ENCODE peak calls at places on chromosomes 2 and 18, in six cellular contexts. J, D, U, F, B and V are unnamed samples.

GRCh38 chr2:96520231-96520630 is 15.1 kb upstream of the NEURL3 start:
- DNase-seq in F (no peak), B (no peak), J (no peak), U (no peak), D (no peak), V (no peak)

GRCh38 chr18:75198046-75198445 is 10.9 kb downstream of the PTGR3 start:
- DNase-seq in D (no peak), U (no peak), B (no peak), J (peak), F (no peak), V (no peak)

GRCh38 chr2:119111115-119111975 is 47.2 kb downstream of the C1QL2 start:
- DNase-seq in B (no peak), D (no peak), J (no peak), F (no peak), U (no peak), V (no peak)

GRCh38 chr2:212940816-212941215 is 210.6 kb downstream of the IKZF2 start:
- DNase-seq in B (no peak), U (peak), F (no peak), J (peak), D (peak), V (no peak)

GRCh38 chr2:181457121-181457740 is at the start of gene ITGA4:
- DNase-seq in U (peak), B (peak), D (peak), J (peak), F (peak), V (peak)

GRCh38 chr18:32730068-32730467 is 42.8 kb downstream of the KLHL14 start:
- DNase-seq in D (no peak), U (no peak), J (no peak), B (no peak), F (no peak), V (no peak)

GRCh38 chr2:205198130-205198505 is 484.2 kb upstream of the NRP2 start:
- DNase-seq in J (peak), U (no peak), D (no peak), F (no peak), B (no peak), V (peak)

GRCh38 chr18:34695300-34695699 is 14.8 kb upstream of the DTNA start:
- DNase-seq in U (no peak), F (no peak), D (no peak), B (no peak), J (no peak), V (no peak)

GRCh38 chr2:46849741-46850474 is 65.7 kb downstream of the MCFD2 start:
- DNase-seq in F (no peak), B (no peak), D (no peak), J (no peak), U (no peak), V (no peak)

GRCh38 chr2:15944325-15945017 is 4.1 kb downstream of the MYCN start:
- DNase-seq in D (no peak), B (no peak), J (no peak), U (no peak), F (no peak), V (no peak)

GRCh38 chr2:209411718-209412117 is 12.1 kb upstream of the MAP2 start:
- DNase-seq in B (no peak), U (no peak), D (no peak), J (no peak), F (no peak), V (no peak)

DNA sequence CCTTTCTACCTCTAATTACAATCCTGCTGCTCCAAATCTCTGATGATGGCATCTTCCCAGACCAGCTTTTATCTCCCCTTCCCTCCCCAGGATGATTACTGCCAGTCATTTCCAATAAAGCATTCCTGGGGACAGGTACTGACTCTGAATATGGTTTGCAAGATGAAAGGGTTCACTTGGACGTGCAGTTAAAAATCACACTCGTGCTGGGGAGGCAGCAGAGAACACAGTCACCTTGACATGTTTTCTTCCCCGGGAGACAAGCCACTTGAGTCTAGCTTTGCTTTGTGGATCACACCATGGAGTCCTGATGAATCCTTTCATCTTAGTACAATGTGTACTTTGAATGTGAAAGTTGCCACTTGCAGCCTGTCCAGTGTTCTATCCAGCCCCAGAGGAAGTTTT is 175.0 kb downstream of the ALPK2 start:
- DNase-seq in D (no peak), F (no peak), U (no peak), J (no peak), B (no peak), V (no peak)
- TF ChIP-seq CTCF in D (no peak), F (no peak), U (no peak), J (no peak), B (no peak), V (no peak)

GRCh38 chr2:9114457-9114856 is 92.2 kb upstream of the ASAP2 start:
- DNase-seq in J (no peak), B (no peak), D (no peak), F (no peak), U (no peak), V (no peak)
- TF ChIP-seq CTCF in J (no peak), B (no peak), D (no peak), F (peak), U (no peak), V (no peak)

GRCh38 chr2:23685706-23686105 is 241.2 kb downstream of the ATAD2B start:
- DNase-seq in F (no peak), U (no peak), D (no peak), J (no peak), B (no peak), V (no peak)
- TF ChIP-seq CTCF in F (no peak), U (no peak), D (no peak), J (no peak), B (no peak), V (no peak)

GRCh38 chr18:42620585-42620984 is 494.9 kb downstream of the RIT2 start:
- DNase-seq in F (no peak), B (no peak), U (no peak), J (no peak), D (no peak), V (no peak)
- TF ChIP-seq CTCF in F (no peak), B (no peak), U (peak), J (no peak), D (no peak), V (no peak)

DNA sequence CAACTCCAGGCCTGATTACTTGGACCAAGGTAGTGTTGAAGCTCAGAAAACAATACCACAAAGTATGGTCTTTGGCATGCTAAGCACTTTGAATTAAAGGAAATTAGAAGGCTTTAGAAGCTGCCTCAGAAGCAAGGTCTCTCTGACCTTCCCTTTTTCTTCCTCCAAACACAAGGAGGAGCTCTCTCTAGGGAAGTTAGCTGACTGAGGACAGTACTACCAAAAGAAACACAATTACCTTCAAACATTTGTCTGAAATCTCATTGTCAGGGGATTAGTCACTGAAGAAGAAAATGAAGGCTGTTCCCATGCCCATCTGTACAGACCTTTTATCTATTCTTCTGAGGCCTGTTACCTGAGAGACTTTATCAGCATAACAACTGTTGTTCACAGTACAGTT is 279.3 kb downstream of the CDH20 start:
- DNase-seq in B (no peak), D (no peak), U (no peak), F (no peak), J (no peak), V (no peak)
- TF ChIP-seq CTCF in B (no peak), D (no peak), U (peak), F (no peak), J (peak), V (peak)

GRCh38 chr2:136175868-136176267 is 57.9 kb upstream of the CXCR4 start:
- DNase-seq in B (no peak), F (no peak), U (no peak), D (no peak), J (no peak), V (no peak)

GRCh38 chr2:136182315-136182714 is 64.4 kb upstream of the CXCR4 start:
- DNase-seq in B (no peak), U (no peak), F (no peak), J (no peak), D (no peak), V (no peak)

GRCh38 chr2:136175466-136175865 is 57.5 kb upstream of the CXCR4 start:
- DNase-seq in U (no peak), F (no peak), B (no peak), D (no peak), J (no peak), V (no peak)

GRCh38 chr2:136179602-136179975 is 61.6 kb upstream of the CXCR4 start:
- DNase-seq in F (no peak), B (no peak), D (no peak), J (no peak), U (no peak), V (no peak)

GRCh38 chr2:136178941-136179601 is 61.1 kb upstream of the CXCR4 start:
- DNase-seq in F (no peak), B (no peak), J (no peak), D (no peak), U (no peak), V (no peak)
- TF ChIP-seq CTCF in F (no peak), B (no peak), J (no peak), D (no peak), U (no peak), V (no peak)

GRCh38 chr18:68679531-68679930 is 35.4 kb downstream of the TMX3 start:
- DNase-seq in U (no peak), J (peak), D (no peak), B (no peak), F (no peak), V (peak)

GRCh38 chr18:68676913-68677312 is 38.0 kb downstream of the TMX3 start:
- DNase-seq in D (no peak), B (no peak), U (no peak), F (no peak), J (peak), V (no peak)
- TF ChIP-seq CTCF in D (no peak), B (no peak), U (peak), F (peak), J (peak), V (peak)

DNA sequence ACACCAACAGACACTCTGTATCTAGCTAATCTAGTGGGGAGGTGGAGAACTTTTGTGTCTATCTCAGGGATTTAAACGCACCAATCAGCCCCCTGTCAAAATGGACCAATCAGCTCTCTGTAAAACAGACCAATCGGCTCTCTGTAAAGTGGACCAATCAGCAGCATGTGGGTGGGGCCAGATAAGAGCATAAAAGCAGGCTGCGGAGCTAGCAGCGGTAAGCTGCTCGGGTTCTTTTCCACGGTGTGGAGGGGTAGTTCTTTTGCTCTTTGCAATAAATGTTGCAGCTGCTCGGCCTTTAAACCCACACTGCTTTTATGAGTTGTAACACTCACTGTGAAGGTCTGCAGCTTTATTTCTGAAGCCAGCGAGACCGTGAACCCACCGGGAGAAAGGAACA is 51.3 kb upstream of the FOXI3 start:
- DNase-seq in D (no peak), J (no peak), B (no peak), F (no peak), U (no peak), V (no peak)
- TF ChIP-seq CTCF in D (no peak), J (no peak), B (no peak), F (no peak), U (no peak), V (no peak)

DNA sequence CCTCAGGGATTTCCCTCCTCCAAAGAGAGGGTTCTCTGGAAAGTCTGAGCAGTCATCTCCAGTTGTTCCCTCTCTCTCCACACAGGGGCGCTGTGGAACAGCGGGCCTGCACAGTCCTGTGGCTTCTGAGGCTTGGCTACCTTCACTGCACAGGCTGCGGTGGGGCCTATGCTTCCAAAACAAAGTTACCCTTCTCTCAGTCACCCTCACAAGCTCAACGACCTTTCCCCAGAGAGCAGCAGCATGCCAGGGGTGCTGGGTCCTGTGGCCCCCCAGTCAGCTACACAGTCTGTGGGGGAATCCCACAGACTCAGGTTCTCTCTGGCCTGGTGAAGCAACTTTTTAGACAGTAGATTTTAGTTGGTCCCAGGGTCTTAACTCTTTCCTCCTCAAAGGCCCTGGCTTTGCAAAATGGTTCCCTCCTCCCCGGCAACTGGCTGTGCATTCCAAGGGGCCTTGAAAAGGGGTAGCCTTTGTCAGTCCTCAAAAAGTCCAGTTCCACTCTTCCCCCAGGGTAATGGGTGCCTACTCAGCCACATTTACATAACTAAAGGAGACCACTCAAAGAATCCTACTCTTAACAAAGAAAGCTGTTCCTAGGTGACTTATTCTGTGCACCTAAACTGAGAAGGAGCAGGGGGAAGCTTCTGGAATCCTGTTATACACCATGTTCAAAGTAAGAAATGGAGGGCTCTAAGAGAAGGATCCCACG is 14.9 kb downstream of the B3GNT7 start:
- DNase-seq in U (peak), J (no peak), B (no peak), D (no peak), F (no peak), V (no peak)
- TF ChIP-seq CTCF in U (peak), J (peak), B (peak), D (no peak), F (no peak), V (peak)